ENCODE peak calls at places on chromosomes 4 and X, in ten cellular contexts. T, S, X, I, J, D, O, A, G and B are unnamed samples.

GRCh38 chr4:27861381-27861787 is 1000.7 kb downstream of the STIM2 start:
- DNase-seq in T (peak; percentile 63), S (no peak), X (no peak), I (peak; percentile 89), J (peak; percentile 69), D (no peak), O (no peak), A (no peak), G (peak; percentile 18), B (no peak)

GRCh38 chrX:45623266-45623665 is 422.6 kb upstream of the DIPK2B start:
- DNase-seq in T (peak; percentile 86), S (no peak), X (no peak), I (no peak), J (peak; percentile 0), D (no peak), O (no peak), A (no peak), G (peak; percentile 53), B (no peak)

GRCh38 chrX:21167028-21167427 is 207.2 kb upstream of the CNKSR2 start:
- DNase-seq in T (no peak), S (no peak), X (no peak), I (no peak), J (no peak), D (no peak), O (no peak), A (no peak), G (no peak), B (no peak)

GRCh38 chrX:103756736-103757135 is 19.9 kb upstream of the PLP1 start:
- DNase-seq in T (no peak), S (no peak), X (no peak), I (no peak), J (no peak), D (no peak), O (no peak), A (no peak), G (no peak), B (no peak)

GRCh38 chr4:122577808-122578781 is 42.8 kb downstream of the IL21 start:
- DNase-seq in T (peak; percentile 42), S (no peak), X (no peak), I (peak; percentile 76), J (peak; percentile 55), D (peak; percentile 88), O (peak; percentile 66), A (peak; percentile 73), G (no peak), B (no peak)

GRCh38 chr4:38872620-38873019 is 5.0 kb downstream of the FAM114A1 start:
- DNase-seq in T (no peak), S (no peak), X (no peak), I (no peak), J (no peak), D (no peak), O (no peak), A (no peak), G (no peak), B (no peak)

GRCh38 chr4:55125087-55125721 is at the start of gene KDR:
- DNase-seq in T (peak; percentile 9), S (no peak), X (no peak), I (peak; percentile 90), J (no peak), D (no peak), O (no peak), A (no peak), G (no peak), B (no peak)

GRCh38 chrX:2192584-2193272 is 308.0 kb downstream of the DHRSX start:
- DNase-seq in T (no peak), S (no peak), X (no peak), I (no peak), J (no peak), D (no peak), O (no peak), A (no peak), G (no peak), B (no peak)

GRCh38 chr4:2257361-2258001 is 4.4 kb downstream of the MXD4 start:
- DNase-seq in T (no peak), S (no peak), X (no peak), I (no peak), J (no peak), D (no peak), O (peak; percentile 8), A (peak; percentile 42), G (no peak), B (no peak)

GRCh38 chr4:2837904-2838496 is 5.6 kb upstream of the ADD1 start:
- DNase-seq in T (no peak), S (no peak), X (no peak), I (no peak), J (no peak), D (peak; percentile 83), O (peak; percentile 65), A (peak; percentile 84), G (no peak), B (no peak)

GRCh38 chr4:44056721-44057151 is 391.9 kb downstream of the KCTD8 start:
- DNase-seq in T (peak; percentile 7), S (no peak), X (no peak), I (peak; percentile 95), J (no peak), D (no peak), O (no peak), A (no peak), G (no peak), B (no peak)

GRCh38 chr4:52869196-52869595 is 7.1 kb downstream of the RASL11B start:
- DNase-seq in T (no peak), S (peak; percentile 17), X (no peak), I (no peak), J (no peak), D (no peak), O (no peak), A (no peak), G (no peak), B (no peak)